ENCODE peak calls at places on chromosomes 16 and 17, in four cellular contexts. Y is astrocyte of the spinal cord, G is lung, R is mucosa of descending colon. A is an unnamed sample.
A peak's percentile ranks its signal among the peaks of the same experiment; 100 is the strongest.

GRCh38 chr16:87897563-87898505 is 28.5 kb upstream of the SLC7A5 start:
- DNase-seq in Y (no peak), G (no peak), R (no peak), A (no peak)

GRCh38 chr16:75256059-75256870 is 4.8 kb upstream of the BCAR1 start:
- DNase-seq in Y (no peak), G (no peak), R (peak; percentile 35), A (peak; percentile 87)

GRCh38 chr17:72614476-72614870 is 478.0 kb downstream of the SLC39A11 start:
- DNase-seq in Y (peak; percentile 48), G (no peak), R (no peak), A (no peak)

GRCh38 chr16:54077412-54077821 is 209.2 kb downstream of the IRX3 start:
- DNase-seq in Y (peak; percentile 84), G (no peak), R (no peak), A (no peak)

GRCh38 chr16:69123894-69124293 is 8.5 kb downstream of the CHTF8 start:
- DNase-seq in Y (peak; percentile 74), G (no peak), R (no peak), A (no peak)

GRCh38 chr17:79080349-79080748 is 5.7 kb downstream of the ENGASE start:
- DNase-seq in Y (no peak), G (no peak), R (no peak), A (no peak)

GRCh38 chr17:2874211-2874686 is 78.0 kb downstream of the RAP1GAP2 start:
- DNase-seq in Y (no peak), G (no peak), R (no peak), A (no peak)

GRCh38 chr16:46748775-46749705 is 896 bp upstream of the MYLK3 start:
- DNase-seq in Y (no peak), G (no peak), R (no peak), A (no peak)

GRCh38 chr16:16052916-16053315 is 103.5 kb downstream of the ABCC1 start:
- DNase-seq in Y (peak; percentile 33), G (no peak), R (no peak), A (no peak)

GRCh38 chr16:4288148-4288921 is 15.5 kb upstream of the TFAP4 start:
- DNase-seq in Y (peak; percentile 45), G (peak; percentile 77), R (peak; percentile 84), A (no peak)

GRCh38 chr16:1330260-1330914 is 3.1 kb upstream of the BAIAP3 start:
- DNase-seq in Y (no peak), G (no peak), R (no peak), A (no peak)

GRCh38 chr17:350706-351435 is 1.7 kb downstream of the RPH3AL start:
- DNase-seq in Y (no peak), G (peak; percentile 87), R (peak; percentile 84), A (peak; percentile 94)

GRCh38 chr16:30659507-30660423 is 1.5 kb downstream of the FBRS start:
- DNase-seq in Y (peak; percentile 8), G (no peak), R (peak; percentile 73), A (no peak)

GRCh38 chr17:13888043-13888442 is 181.3 kb upstream of the COX10 start:
- DNase-seq in Y (no peak), G (no peak), R (no peak), A (no peak)

GRCh38 chr17:14095202-14095601 is 25.9 kb downstream of the COX10 start:
- DNase-seq in Y (no peak), G (no peak), R (no peak), A (no peak)

GRCh38 chr16:46737621-46738214 is 10.4 kb downstream of the MYLK3 start:
- DNase-seq in Y (no peak), G (no peak), R (no peak), A (no peak)

GRCh38 chr16:85916141-85916890 is 17.4 kb downstream of the IRF8 start:
- DNase-seq in Y (no peak), G (peak; percentile 89), R (peak; percentile 84), A (no peak)

GRCh38 chr17:74477411-74477810 is 11.0 kb downstream of the CD300A start:
- DNase-seq in Y (no peak), G (no peak), R (no peak), A (no peak)

DNA sequence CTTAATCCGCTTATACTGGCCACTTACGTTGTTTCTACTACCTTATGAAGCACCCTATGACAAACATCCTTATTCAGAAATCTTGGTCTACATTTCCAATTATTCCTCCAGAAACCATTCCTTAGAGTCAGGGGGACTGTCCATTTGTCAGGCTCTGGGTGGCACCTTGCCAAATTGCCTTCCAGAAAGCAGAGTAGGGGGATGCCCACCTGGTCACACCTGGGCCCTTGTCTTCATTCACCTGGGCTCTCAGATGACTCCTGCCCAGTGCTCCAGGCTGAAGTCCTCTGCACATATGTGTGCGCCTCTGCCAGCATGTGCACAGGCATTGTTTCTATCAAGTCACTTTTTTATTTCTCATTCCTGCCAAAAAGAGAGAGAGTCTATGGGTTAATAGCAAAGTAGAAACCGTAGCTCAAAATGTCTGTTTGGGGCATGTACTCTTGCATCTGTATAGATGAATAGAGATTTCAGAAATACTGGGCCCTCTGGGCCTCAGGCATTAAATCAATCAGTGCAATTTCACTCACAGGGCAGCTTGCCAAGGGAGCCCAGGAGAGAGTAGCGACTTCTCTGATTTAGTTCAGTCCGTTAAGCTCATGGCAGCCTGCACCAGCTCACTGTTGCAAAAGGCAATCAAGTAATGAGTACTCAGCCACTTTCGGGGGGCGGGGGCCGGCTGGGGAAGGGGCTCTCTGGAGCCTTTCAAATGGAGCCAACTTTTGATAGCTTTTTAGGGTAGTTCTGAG is 104.7 kb downstream of the SOCS1 start:
- DNase-seq in Y (no peak), G (no peak), R (no peak), A (no peak)
- TF ChIP-seq CTCF in Y (no peak), G (no peak), R (no peak), A (no peak)

GRCh38 chr17:28843810-28844137 is 1.2 kb upstream of the FAM222B start:
- DNase-seq in Y (no peak), G (no peak), R (no peak), A (peak; percentile 54)

GRCh38 chr17:28839221-28839620 is 3.4 kb downstream of the FAM222B start:
- DNase-seq in Y (peak; percentile 42), G (no peak), R (no peak), A (no peak)

GRCh38 chr17:28846231-28846630 is 3.6 kb upstream of the FAM222B start:
- DNase-seq in Y (no peak), G (no peak), R (no peak), A (no peak)

GRCh38 chr17:28841901-28842281 is 699 bp downstream of the FAM222B start:
- DNase-seq in Y (no peak), G (no peak), R (no peak), A (no peak)

DNA sequence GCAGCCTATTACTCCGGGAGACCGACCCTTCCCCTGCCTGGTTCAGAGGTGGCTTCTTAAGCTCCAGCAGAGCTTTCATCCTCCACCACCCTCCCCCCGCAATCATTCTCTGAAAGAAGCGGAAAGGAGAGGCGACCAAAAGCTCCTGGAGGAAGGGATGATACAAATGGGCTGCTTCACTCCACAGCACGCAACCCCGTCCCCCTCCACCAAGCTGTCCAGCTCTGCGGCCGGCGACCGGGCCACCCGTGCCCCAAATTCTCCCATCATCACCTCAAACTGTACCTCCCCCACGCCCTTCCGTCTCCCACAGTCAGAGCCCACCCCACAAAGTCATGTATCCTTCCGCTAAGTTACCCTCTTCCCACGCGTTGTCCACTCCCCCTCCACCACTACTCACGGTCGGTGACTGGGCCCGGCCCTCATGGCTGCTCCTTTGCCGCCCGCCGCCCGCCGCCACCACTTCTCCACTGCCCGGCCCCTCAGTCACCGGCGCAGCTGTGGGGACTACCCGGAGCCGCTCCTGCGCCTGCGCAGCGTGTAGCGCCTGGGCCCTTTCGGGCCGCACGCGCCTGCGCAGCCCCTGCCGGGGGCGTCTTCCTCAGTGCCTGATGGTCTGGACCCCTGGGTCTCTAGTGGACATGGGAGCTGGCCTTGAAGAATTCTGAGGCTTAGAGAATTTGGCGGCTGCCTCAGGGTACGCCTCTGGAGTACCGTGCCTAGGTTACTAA is at the start of gene FAM222B:
- DNase-seq in Y (peak; percentile 79), G (peak; percentile 77), R (peak; percentile 88), A (peak; percentile 45)
- TF ChIP-seq CTCF in Y (peak; percentile 12), G (no peak), R (no peak), A (no peak)

GRCh38 chr17:50633683-50634082 is 998 bp upstream of the ABCC3 start:
- DNase-seq in Y (no peak), G (no peak), R (peak; percentile 25), A (no peak)

GRCh38 chr17:50636145-50636803 is 1.6 kb downstream of the ABCC3 start:
- DNase-seq in Y (no peak), G (no peak), R (peak; percentile 39), A (no peak)

GRCh38 chr17:50634123-50634914 is at the start of gene ABCC3:
- DNase-seq in Y (no peak), G (peak; percentile 64), R (peak; percentile 91), A (no peak)

GRCh38 chr17:50635720-50636144 is 1.1 kb downstream of the ABCC3 start:
- DNase-seq in Y (no peak), G (no peak), R (no peak), A (no peak)

DNA sequence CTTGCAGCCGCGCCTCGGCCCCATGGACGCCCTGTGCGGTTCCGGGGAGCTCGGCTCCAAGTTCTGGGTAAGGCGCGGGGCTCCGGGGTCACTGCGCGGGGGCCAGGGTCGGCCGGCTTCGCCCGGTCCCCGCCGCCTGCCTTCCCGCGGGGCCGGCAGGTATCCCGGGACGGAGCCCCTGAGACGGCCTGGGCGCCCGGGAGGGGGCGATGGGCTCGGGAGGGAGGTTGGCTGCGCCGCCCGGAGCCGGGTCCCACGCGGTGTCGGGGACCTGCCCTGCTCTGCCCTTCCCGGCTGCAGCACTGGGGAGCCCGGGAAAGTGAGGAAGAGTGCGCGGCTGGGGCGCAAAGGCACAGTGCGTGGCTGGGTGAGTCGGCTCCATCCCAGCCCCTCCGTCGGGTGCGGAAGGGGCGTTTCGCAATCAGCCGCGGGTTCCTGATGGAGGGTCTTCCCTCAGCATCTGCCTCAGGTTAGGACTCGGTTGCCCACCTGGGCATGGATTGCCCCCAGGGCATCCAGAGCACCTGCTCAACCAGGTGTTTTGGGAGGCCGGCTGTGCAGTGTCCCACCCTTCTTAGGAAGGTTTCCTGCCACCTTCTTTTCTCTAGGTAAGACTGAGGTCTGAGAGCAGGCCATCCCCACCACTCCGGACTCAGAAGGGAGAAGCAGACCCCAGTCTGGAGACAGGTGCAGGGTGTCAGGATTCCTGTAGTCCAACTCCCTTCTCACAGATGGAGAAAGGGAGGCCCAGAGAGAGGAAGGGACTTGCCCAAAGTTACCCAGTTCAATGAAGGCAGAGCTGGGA is 436 bp downstream of the ABCC3 start:
- DNase-seq in Y (no peak), G (no peak), R (peak; percentile 67), A (no peak)
- TF ChIP-seq CTCF in Y (no peak), G (no peak), R (no peak), A (no peak)

DNA sequence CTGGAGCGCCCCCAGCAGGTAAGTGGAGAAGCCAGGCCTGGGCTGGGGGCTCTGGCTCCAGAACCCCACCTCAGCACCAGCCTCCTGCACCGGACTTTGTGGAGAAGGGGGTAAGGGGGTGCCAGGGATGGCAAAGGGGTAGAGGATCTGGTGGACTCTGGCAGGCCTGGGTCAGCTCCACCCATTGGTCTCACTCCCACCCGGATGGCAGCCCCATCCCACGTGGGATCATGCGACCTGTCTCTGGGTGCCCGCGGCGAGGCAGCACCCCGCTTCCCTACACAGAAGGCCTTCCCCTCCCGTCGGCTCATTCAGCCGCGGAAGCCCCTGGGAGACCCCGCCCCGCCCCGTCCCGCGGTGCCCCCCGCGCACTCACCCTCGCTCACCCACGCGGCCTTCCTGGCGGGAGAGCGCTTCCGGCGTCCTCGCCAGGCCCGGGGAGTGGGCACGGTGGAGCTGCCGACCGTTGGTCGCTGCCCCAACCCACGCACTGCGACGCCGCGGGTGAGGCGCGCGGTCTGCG is 498 bp upstream of the PLEKHG4 start:
- DNase-seq in Y (no peak), G (no peak), R (no peak), A (peak; percentile 29)
- TF ChIP-seq CTCF in Y (peak; percentile 43), G (no peak), R (no peak), A (no peak)

GRCh38 chr17:16880121-16880842 is 91.6 kb downstream of the TNFRSF13B start:
- DNase-seq in Y (no peak), G (no peak), R (no peak), A (no peak)
- TF ChIP-seq CTCF in Y (no peak), G (no peak), R (no peak), A (no peak)